ENCODE peak calls at places on chromosome 18, in six cellular contexts. One of them, this sample, is unnamed.

GRCh38 chr18:10230072-10230471 is 224.4 kb upstream of the APCDD1 start:
- DNase-seq in GM12865: peak; percentile 23
- DNase-seq in ovary: no peak
- DNase-seq in adrenal gland: no peak
- DNase-seq in neural crest cell: no peak
- DNase-seq in heart left ventricle: no peak
- DNase-seq in this sample: peak; percentile 27

GRCh38 chr18:1663879-1664705 is 759.4 kb downstream of the ADCYAP1 start:
- DNase-seq in GM12865: peak; percentile 51
- DNase-seq in ovary: no peak
- DNase-seq in adrenal gland: peak; percentile 20
- DNase-seq in neural crest cell: peak; percentile 72
- DNase-seq in heart left ventricle: peak; percentile 33
- DNase-seq in this sample: peak; percentile 57

GRCh38 chr18:80023173-80023572 is 11.1 kb upstream of the RBFA start:
- DNase-seq in GM12865: no peak
- DNase-seq in ovary: no peak
- DNase-seq in adrenal gland: no peak
- DNase-seq in neural crest cell: no peak
- DNase-seq in heart left ventricle: no peak
- DNase-seq in this sample: peak; percentile 54

GRCh38 chr18:29145993-29146539 is 969.1 kb upstream of the CDH2 start:
- DNase-seq in GM12865: no peak
- DNase-seq in ovary: no peak
- DNase-seq in adrenal gland: no peak
- DNase-seq in neural crest cell: no peak
- DNase-seq in heart left ventricle: no peak
- DNase-seq in this sample: no peak

GRCh38 chr18:56873441-56874140 is 222.4 kb downstream of the WDR7 start:
- DNase-seq in GM12865: no peak
- DNase-seq in ovary: no peak
- DNase-seq in adrenal gland: no peak
- DNase-seq in neural crest cell: peak; percentile 18
- DNase-seq in heart left ventricle: no peak
- DNase-seq in this sample: peak; percentile 31

GRCh38 chr18:37516361-37516853 is 49.2 kb downstream of the CELF4 start:
- DNase-seq in GM12865: no peak
- DNase-seq in ovary: no peak
- DNase-seq in adrenal gland: no peak
- DNase-seq in neural crest cell: no peak
- DNase-seq in heart left ventricle: no peak
- DNase-seq in this sample: no peak

GRCh38 chr18:74418023-74418422 is 39.1 kb downstream of the DIPK1C start:
- DNase-seq in GM12865: no peak
- DNase-seq in ovary: no peak
- DNase-seq in adrenal gland: no peak
- DNase-seq in neural crest cell: no peak
- DNase-seq in heart left ventricle: no peak
- DNase-seq in this sample: no peak

GRCh38 chr18:3104190-3105054 is 91.5 kb upstream of the LPIN2 start:
- DNase-seq in GM12865: no peak
- DNase-seq in ovary: no peak
- DNase-seq in adrenal gland: no peak
- DNase-seq in neural crest cell: no peak
- DNase-seq in heart left ventricle: no peak
- DNase-seq in this sample: no peak

GRCh38 chr18:41849632-41850031 is 105.4 kb upstream of the PIK3C3 start:
- DNase-seq in GM12865: no peak
- DNase-seq in ovary: no peak
- DNase-seq in adrenal gland: no peak
- DNase-seq in neural crest cell: no peak
- DNase-seq in heart left ventricle: no peak
- DNase-seq in this sample: no peak

GRCh38 chr18:45730832-45731545 is 7.0 kb downstream of the SLC14A1 start:
- DNase-seq in GM12865: no peak
- DNase-seq in ovary: no peak
- DNase-seq in adrenal gland: no peak
- DNase-seq in neural crest cell: no peak
- DNase-seq in heart left ventricle: no peak
- DNase-seq in this sample: no peak

GRCh38 chr18:62566199-62566598 is 43.4 kb downstream of the ZCCHC2 start:
- DNase-seq in GM12865: no peak
- DNase-seq in ovary: no peak
- DNase-seq in adrenal gland: peak; percentile 42
- DNase-seq in neural crest cell: no peak
- DNase-seq in heart left ventricle: peak; percentile 42
- DNase-seq in this sample: peak; percentile 23

GRCh38 chr18:2410688-2411087 is 160.6 kb downstream of the METTL4 start:
- DNase-seq in GM12865: no peak
- DNase-seq in ovary: no peak
- DNase-seq in adrenal gland: no peak
- DNase-seq in neural crest cell: no peak
- DNase-seq in heart left ventricle: no peak
- DNase-seq in this sample: no peak

GRCh38 chr18:22422909-22423548 is 5.3 kb upstream of the CTAGE1 start:
- DNase-seq in GM12865: no peak
- DNase-seq in ovary: no peak
- DNase-seq in adrenal gland: no peak
- DNase-seq in neural crest cell: no peak
- DNase-seq in heart left ventricle: peak; percentile 41
- DNase-seq in this sample: no peak

GRCh38 chr18:58060254-58060653 is 16.2 kb downstream of the NEDD4L start:
- DNase-seq in GM12865: no peak
- DNase-seq in ovary: no peak
- DNase-seq in adrenal gland: no peak
- DNase-seq in neural crest cell: no peak
- DNase-seq in heart left ventricle: no peak
- DNase-seq in this sample: no peak

GRCh38 chr18:50973367-50974126 is 5.7 kb downstream of the ELAC1 start:
- DNase-seq in GM12865: no peak
- DNase-seq in ovary: no peak
- DNase-seq in adrenal gland: no peak
- DNase-seq in neural crest cell: no peak
- DNase-seq in heart left ventricle: no peak
- DNase-seq in this sample: peak; percentile 14

GRCh38 chr18:62790836-62791772 is 75.8 kb downstream of the PHLPP1 start:
- DNase-seq in GM12865: no peak
- DNase-seq in ovary: no peak
- DNase-seq in adrenal gland: no peak
- DNase-seq in neural crest cell: no peak
- DNase-seq in heart left ventricle: no peak
- DNase-seq in this sample: no peak

GRCh38 chr18:364221-364620 is 96.4 kb upstream of the THOC1 start:
- DNase-seq in GM12865: no peak
- DNase-seq in ovary: no peak
- DNase-seq in adrenal gland: no peak
- DNase-seq in neural crest cell: no peak
- DNase-seq in heart left ventricle: no peak
- DNase-seq in this sample: no peak

GRCh38 chr18:45440246-45440645 is 175.0 kb upstream of the SLC14A2 start:
- DNase-seq in GM12865: no peak
- DNase-seq in ovary: no peak
- DNase-seq in adrenal gland: no peak
- DNase-seq in neural crest cell: no peak
- DNase-seq in heart left ventricle: no peak
- DNase-seq in this sample: no peak

GRCh38 chr18:61841709-61842108 is 51.1 kb downstream of the RNF152 start:
- DNase-seq in GM12865: no peak
- DNase-seq in ovary: no peak
- DNase-seq in adrenal gland: no peak
- DNase-seq in neural crest cell: no peak
- DNase-seq in heart left ventricle: no peak
- DNase-seq in this sample: no peak

GRCh38 chr18:49788327-49788908 is 24.9 kb downstream of the ACAA2 start:
- DNase-seq in GM12865: peak; percentile 20
- DNase-seq in ovary: no peak
- DNase-seq in adrenal gland: no peak
- DNase-seq in neural crest cell: no peak
- DNase-seq in heart left ventricle: no peak
- DNase-seq in this sample: no peak

GRCh38 chr18:49778826-49779465 is 34.4 kb downstream of the ACAA2 start:
- DNase-seq in GM12865: no peak
- DNase-seq in ovary: no peak
- DNase-seq in adrenal gland: no peak
- DNase-seq in neural crest cell: no peak
- DNase-seq in heart left ventricle: no peak
- DNase-seq in this sample: no peak

GRCh38 chr18:49786019-49786720 is 27.2 kb downstream of the ACAA2 start:
- DNase-seq in GM12865: no peak
- DNase-seq in ovary: no peak
- DNase-seq in adrenal gland: no peak
- DNase-seq in neural crest cell: no peak
- DNase-seq in heart left ventricle: no peak
- DNase-seq in this sample: no peak

DNA sequence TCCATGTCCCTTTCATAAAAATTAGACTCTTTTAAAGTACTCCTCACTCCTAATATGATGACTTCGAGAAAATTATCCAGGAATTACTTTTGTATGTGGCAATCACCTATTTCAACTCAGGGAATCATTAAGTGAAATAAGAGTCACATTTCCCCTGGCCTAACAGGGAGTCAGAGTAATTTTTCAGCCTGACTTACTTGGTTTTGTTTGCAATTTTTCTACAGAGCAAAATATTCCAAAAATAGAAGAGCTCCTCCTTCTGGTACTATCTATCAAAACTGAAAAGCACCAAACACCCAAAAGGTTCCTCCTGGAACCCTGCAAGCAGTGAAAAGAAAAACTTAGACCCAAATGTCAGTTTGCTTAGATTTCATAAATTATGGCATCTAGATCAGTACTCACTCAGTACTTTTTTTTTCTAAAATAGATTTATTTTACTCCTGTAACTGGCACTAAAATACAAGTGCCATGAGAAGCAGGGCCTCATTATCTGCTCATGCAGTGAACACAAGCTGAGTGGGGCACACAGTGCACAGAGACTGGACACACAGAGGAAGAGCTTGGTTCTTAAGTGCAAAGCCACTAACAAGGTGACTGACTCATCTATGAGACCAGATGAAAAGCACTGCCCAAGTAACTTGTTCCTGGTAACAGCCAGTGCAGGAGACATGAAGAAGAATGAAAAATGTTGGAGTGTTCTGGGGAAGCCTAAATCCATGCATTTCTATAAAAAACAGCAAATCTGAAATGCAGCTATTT is 28.7 kb downstream of the ACAA2 start:
- DNase-seq in GM12865: no peak
- DNase-seq in ovary: no peak
- DNase-seq in adrenal gland: no peak
- DNase-seq in neural crest cell: no peak
- DNase-seq in heart left ventricle: no peak
- DNase-seq in this sample: no peak
- TF ChIP-seq CTCF in GM12865: no peak
- TF ChIP-seq CTCF in ovary: no peak
- TF ChIP-seq CTCF in adrenal gland: no peak
- TF ChIP-seq CTCF in neural crest cell: peak; percentile 53
- TF ChIP-seq CTCF in heart left ventricle: peak; percentile 39
- TF ChIP-seq CTCF in this sample: no peak

GRCh38 chr18:48023334-48024008 is 93.0 kb upstream of the SMAD2 start:
- DNase-seq in GM12865: peak; percentile 28
- DNase-seq in ovary: peak; percentile 65
- DNase-seq in adrenal gland: peak; percentile 83
- DNase-seq in neural crest cell: peak; percentile 39
- DNase-seq in heart left ventricle: peak; percentile 40
- DNase-seq in this sample: peak; percentile 48

GRCh38 chr18:48024009-48024512 is 93.6 kb upstream of the SMAD2 start:
- DNase-seq in GM12865: no peak
- DNase-seq in ovary: no peak
- DNase-seq in adrenal gland: no peak
- DNase-seq in neural crest cell: no peak
- DNase-seq in heart left ventricle: no peak
- DNase-seq in this sample: no peak

GRCh38 chr18:48022021-48022420 is 91.6 kb upstream of the SMAD2 start:
- DNase-seq in GM12865: no peak
- DNase-seq in ovary: no peak
- DNase-seq in adrenal gland: no peak
- DNase-seq in neural crest cell: no peak
- DNase-seq in heart left ventricle: no peak
- DNase-seq in this sample: no peak

GRCh38 chr18:48021273-48021914 is 90.9 kb upstream of the SMAD2 start:
- DNase-seq in GM12865: peak; percentile 20
- DNase-seq in ovary: no peak
- DNase-seq in adrenal gland: no peak
- DNase-seq in neural crest cell: no peak
- DNase-seq in heart left ventricle: no peak
- DNase-seq in this sample: peak; percentile 39

GRCh38 chr18:48022531-48023330 is 92.3 kb upstream of the SMAD2 start:
- DNase-seq in GM12865: peak; percentile 61
- DNase-seq in ovary: no peak
- DNase-seq in adrenal gland: no peak
- DNase-seq in neural crest cell: no peak
- DNase-seq in heart left ventricle: no peak
- DNase-seq in this sample: peak; percentile 12
- TF ChIP-seq CTCF in GM12865: peak; percentile 55
- TF ChIP-seq CTCF in ovary: no peak
- TF ChIP-seq CTCF in adrenal gland: peak; percentile 76
- TF ChIP-seq CTCF in neural crest cell: peak; percentile 68
- TF ChIP-seq CTCF in heart left ventricle: peak; percentile 71
- TF ChIP-seq CTCF in this sample: peak; percentile 70

GRCh38 chr18:59266019-59266369 is 7.3 kb downstream of the RAX start:
- DNase-seq in GM12865: no peak
- DNase-seq in ovary: no peak
- DNase-seq in adrenal gland: no peak
- DNase-seq in neural crest cell: no peak
- DNase-seq in heart left ventricle: no peak
- DNase-seq in this sample: no peak

GRCh38 chr18:59267511-59268126 is 5.6 kb downstream of the RAX start:
- DNase-seq in GM12865: no peak
- DNase-seq in ovary: no peak
- DNase-seq in adrenal gland: no peak
- DNase-seq in neural crest cell: no peak
- DNase-seq in heart left ventricle: no peak
- DNase-seq in this sample: peak; percentile 23

GRCh38 chr18:59265246-59266018 is 7.8 kb downstream of the RAX start:
- DNase-seq in GM12865: peak; percentile 21
- DNase-seq in ovary: no peak
- DNase-seq in adrenal gland: no peak
- DNase-seq in neural crest cell: no peak
- DNase-seq in heart left ventricle: no peak
- DNase-seq in this sample: peak; percentile 58

GRCh38 chr18:59266876-59267510 is 6.3 kb downstream of the RAX start:
- DNase-seq in GM12865: no peak
- DNase-seq in ovary: no peak
- DNase-seq in adrenal gland: no peak
- DNase-seq in neural crest cell: no peak
- DNase-seq in heart left ventricle: no peak
- DNase-seq in this sample: no peak

GRCh38 chr18:59266459-59266858 is 6.8 kb downstream of the RAX start:
- DNase-seq in GM12865: no peak
- DNase-seq in ovary: no peak
- DNase-seq in adrenal gland: no peak
- DNase-seq in neural crest cell: no peak
- DNase-seq in heart left ventricle: no peak
- DNase-seq in this sample: no peak
- TF ChIP-seq CTCF in GM12865: no peak
- TF ChIP-seq CTCF in ovary: no peak
- TF ChIP-seq CTCF in adrenal gland: no peak
- TF ChIP-seq CTCF in neural crest cell: no peak
- TF ChIP-seq CTCF in heart left ventricle: no peak
- TF ChIP-seq CTCF in this sample: no peak

GRCh38 chr18:5456577-5457466 is 87.0 kb downstream of the EPB41L3 start:
- DNase-seq in GM12865: no peak
- DNase-seq in ovary: no peak
- DNase-seq in adrenal gland: peak; percentile 28
- DNase-seq in neural crest cell: no peak
- DNase-seq in heart left ventricle: no peak
- DNase-seq in this sample: no peak
- TF ChIP-seq CTCF in GM12865: no peak
- TF ChIP-seq CTCF in ovary: no peak
- TF ChIP-seq CTCF in adrenal gland: peak; percentile 58
- TF ChIP-seq CTCF in neural crest cell: peak; percentile 63
- TF ChIP-seq CTCF in heart left ventricle: peak; percentile 55
- TF ChIP-seq CTCF in this sample: peak; percentile 46

GRCh38 chr18:76169733-76170132 is 325.3 kb downstream of the ZNF516 start:
- DNase-seq in GM12865: no peak
- DNase-seq in ovary: no peak
- DNase-seq in adrenal gland: no peak
- DNase-seq in neural crest cell: no peak
- DNase-seq in heart left ventricle: no peak
- DNase-seq in this sample: no peak
- TF ChIP-seq CTCF in GM12865: no peak
- TF ChIP-seq CTCF in ovary: no peak
- TF ChIP-seq CTCF in adrenal gland: no peak
- TF ChIP-seq CTCF in neural crest cell: no peak
- TF ChIP-seq CTCF in heart left ventricle: no peak
- TF ChIP-seq CTCF in this sample: no peak